ENCODE peak calls at places on chromosomes 3 and 15, in ten cellular contexts. One of them, this sample, is unnamed.

GRCh38 chr15:25710184-25710583 is 152.9 kb downstream of the ATP10A start:
- DNase-seq in fibroblast of the conjunctiva: no peak
- DNase-seq in NCI-H2029: no peak
- DNase-seq in activated T-cell treated with anti-CD3 and anti-CD28 coated beads for 1 hour: peak
- DNase-seq in epithelial cell of proximal tubule: no peak
- DNase-seq in progenitor cell of endocrine pancreas: peak
- DNase-seq in HFFc6: no peak
- DNase-seq in mesenchymal stem cell: no peak
- DNase-seq in spleen: peak
- DNase-seq in HCEC 1CT: no peak
- DNase-seq in this sample: peak

GRCh38 chr3:130488769-130489450 is 28.1 kb upstream of the COL6A6 start:
- DNase-seq in fibroblast of the conjunctiva: no peak
- DNase-seq in HCEC 1CT: no peak
- DNase-seq in spleen: no peak
- DNase-seq in HFFc6: no peak
- DNase-seq in epithelial cell of proximal tubule: no peak
- DNase-seq in progenitor cell of endocrine pancreas: no peak
- DNase-seq in NCI-H2029: no peak
- DNase-seq in mesenchymal stem cell: no peak
- DNase-seq in activated T-cell treated with anti-CD3 and anti-CD28 coated beads for 1 hour: no peak
- DNase-seq in this sample: no peak

GRCh38 chr3:94293793-94294195 is 230.9 kb downstream of the NSUN3 start:
- DNase-seq in activated T-cell treated with anti-CD3 and anti-CD28 coated beads for 1 hour: no peak
- DNase-seq in NCI-H2029: no peak
- DNase-seq in HCEC 1CT: no peak
- DNase-seq in HFFc6: no peak
- DNase-seq in spleen: no peak
- DNase-seq in fibroblast of the conjunctiva: no peak
- DNase-seq in mesenchymal stem cell: no peak
- DNase-seq in epithelial cell of proximal tubule: no peak
- DNase-seq in progenitor cell of endocrine pancreas: no peak
- DNase-seq in this sample: no peak

GRCh38 chr15:57505949-57506391 is 85.7 kb upstream of the MYZAP start:
- DNase-seq in fibroblast of the conjunctiva: peak
- DNase-seq in epithelial cell of proximal tubule: no peak
- DNase-seq in spleen: no peak
- DNase-seq in activated T-cell treated with anti-CD3 and anti-CD28 coated beads for 1 hour: no peak
- DNase-seq in NCI-H2029: peak
- DNase-seq in mesenchymal stem cell: peak
- DNase-seq in progenitor cell of endocrine pancreas: peak
- DNase-seq in HCEC 1CT: no peak
- DNase-seq in HFFc6: no peak
- DNase-seq in this sample: no peak

GRCh38 chr15:35874260-35874905 is 328.4 kb upstream of the DPH6 start:
- DNase-seq in activated T-cell treated with anti-CD3 and anti-CD28 coated beads for 1 hour: no peak
- DNase-seq in spleen: no peak
- DNase-seq in HFFc6: peak
- DNase-seq in HCEC 1CT: peak
- DNase-seq in epithelial cell of proximal tubule: peak
- DNase-seq in progenitor cell of endocrine pancreas: no peak
- DNase-seq in NCI-H2029: no peak
- DNase-seq in mesenchymal stem cell: peak
- DNase-seq in fibroblast of the conjunctiva: peak
- DNase-seq in this sample: no peak

GRCh38 chr3:78972617-78973301 is 795.0 kb downstream of the ROBO1 start:
- DNase-seq in HFFc6: no peak
- DNase-seq in mesenchymal stem cell: no peak
- DNase-seq in NCI-H2029: no peak
- DNase-seq in activated T-cell treated with anti-CD3 and anti-CD28 coated beads for 1 hour: no peak
- DNase-seq in HCEC 1CT: no peak
- DNase-seq in progenitor cell of endocrine pancreas: no peak
- DNase-seq in fibroblast of the conjunctiva: no peak
- DNase-seq in epithelial cell of proximal tubule: no peak
- DNase-seq in spleen: no peak
- DNase-seq in this sample: no peak

GRCh38 chr3:37935756-37936666 is 54.6 kb upstream of the VILL start:
- DNase-seq in progenitor cell of endocrine pancreas: no peak
- DNase-seq in epithelial cell of proximal tubule: peak
- DNase-seq in activated T-cell treated with anti-CD3 and anti-CD28 coated beads for 1 hour: no peak
- DNase-seq in spleen: no peak
- DNase-seq in fibroblast of the conjunctiva: peak
- DNase-seq in mesenchymal stem cell: peak
- DNase-seq in HCEC 1CT: peak
- DNase-seq in NCI-H2029: no peak
- DNase-seq in HFFc6: peak
- DNase-seq in this sample: no peak

GRCh38 chr3:107543666-107544065 is 20.9 kb downstream of the BBX start:
- DNase-seq in spleen: no peak
- DNase-seq in activated T-cell treated with anti-CD3 and anti-CD28 coated beads for 1 hour: no peak
- DNase-seq in HFFc6: no peak
- DNase-seq in fibroblast of the conjunctiva: no peak
- DNase-seq in progenitor cell of endocrine pancreas: no peak
- DNase-seq in mesenchymal stem cell: peak
- DNase-seq in HCEC 1CT: peak
- DNase-seq in epithelial cell of proximal tubule: no peak
- DNase-seq in NCI-H2029: no peak
- DNase-seq in this sample: peak

GRCh38 chr15:101578443-101578894 is 73.7 kb downstream of the TM2D3 start:
- DNase-seq in epithelial cell of proximal tubule: no peak
- DNase-seq in HCEC 1CT: peak
- DNase-seq in HFFc6: no peak
- DNase-seq in spleen: no peak
- DNase-seq in NCI-H2029: no peak
- DNase-seq in mesenchymal stem cell: peak
- DNase-seq in activated T-cell treated with anti-CD3 and anti-CD28 coated beads for 1 hour: no peak
- DNase-seq in progenitor cell of endocrine pancreas: peak
- DNase-seq in fibroblast of the conjunctiva: no peak
- DNase-seq in this sample: no peak

This sample was measured in OCI-LY7.